ENCODE peak calls at places on chromosomes 3 and 15, in five cellular contexts. C, K, V, O and L are unnamed samples.

GRCh38 chr3:146507331-146508120 is 36.9 kb downstream of the PLSCR1 start:
- DNase-seq in C (peak; percentile 46), K (no peak), V (no peak), O (no peak), L (no peak)

GRCh38 chr3:85567074-85567676 is 608.4 kb downstream of the CADM2 start:
- DNase-seq in C (peak; percentile 69), K (peak; percentile 24), V (peak; percentile 38), O (peak; percentile 29), L (no peak)

GRCh38 chr15:72781621-72782020 is 1.9 kb downstream of the ADPGK start:
- DNase-seq in C (no peak), K (no peak), V (no peak), O (no peak), L (no peak)

GRCh38 chr15:85607842-85608241 is 186.9 kb downstream of the KLHL25 start:
- DNase-seq in C (no peak), K (no peak), V (no peak), O (peak; percentile 93), L (no peak)

GRCh38 chr3:156743859-156744258 is 69.5 kb downstream of the TIPARP start:
- DNase-seq in C (no peak), K (no peak), V (no peak), O (no peak), L (no peak)

GRCh38 chr15:23403550-23403949 is 43.5 kb downstream of the GOLGA6L2 start:
- DNase-seq in C (no peak), K (no peak), V (no peak), O (no peak), L (no peak)

GRCh38 chr15:51687565-51687964 is 6.3 kb downstream of the SCG3 start:
- DNase-seq in C (no peak), K (no peak), V (no peak), O (no peak), L (no peak)

GRCh38 chr3:58665410-58665809 is 1.2 kb downstream of the FAM3D start:
- DNase-seq in C (no peak), K (no peak), V (no peak), O (peak; percentile 7), L (no peak)

GRCh38 chr3:190862209-190863118 is at the start of gene GMNC:
- DNase-seq in C (peak; percentile 2), K (peak; percentile 51), V (peak; percentile 38), O (peak; percentile 48), L (no peak)

GRCh38 chr3:49353022-49353421 is 5.1 kb downstream of the GPX1 start:
- DNase-seq in C (no peak), K (no peak), V (no peak), O (no peak), L (no peak)

GRCh38 chr3:17605032-17605431 is 137.4 kb downstream of the TBC1D5 start:
- DNase-seq in C (no peak), K (no peak), V (peak; percentile 7), O (peak; percentile 90), L (no peak)

GRCh38 chr3:167030059-167030458 is 350.0 kb downstream of the ZBBX start:
- DNase-seq in C (no peak), K (no peak), V (no peak), O (no peak), L (no peak)

GRCh38 chr15:67931861-67932260 is 92.0 kb upstream of the RNU6-1 start:
- DNase-seq in C (peak; percentile 40), K (no peak), V (no peak), O (no peak), L (no peak)

GRCh38 chr3:179666436-179667035 is 13.7 kb downstream of the USP13 start:
- DNase-seq in C (no peak), K (peak; percentile 64), V (no peak), O (no peak), L (no peak)

GRCh38 chr3:185789891-185790830 is 34.7 kb downstream of the IGF2BP2 start:
- DNase-seq in C (no peak), K (no peak), V (no peak), O (peak; percentile 33), L (no peak)

GRCh38 chr15:40500584-40501330 is 30.0 kb downstream of the CHST14 start:
- DNase-seq in C (no peak), K (no peak), V (no peak), O (peak; percentile 66), L (no peak)

GRCh38 chr3:175672119-175672689 is 813.1 kb downstream of the NAALADL2 start:
- DNase-seq in C (no peak), K (peak; percentile 4), V (no peak), O (peak; percentile 63), L (no peak)

GRCh38 chr3:10653866-10654611 is 148.7 kb upstream of the ATP2B2 start:
- DNase-seq in C (no peak), K (no peak), V (no peak), O (no peak), L (no peak)

GRCh38 chr15:79083154-79083553 is 7.4 kb downstream of the RASGRF1 start:
- DNase-seq in C (no peak), K (no peak), V (no peak), O (no peak), L (no peak)

GRCh38 chr3:37031115-37031682 is 37.9 kb downstream of the MLH1 start:
- DNase-seq in C (no peak), K (no peak), V (no peak), O (peak; percentile 13), L (no peak)

GRCh38 chr3:25056-25455 is 171.5 kb upstream of the CHL1 start:
- DNase-seq in C (no peak), K (no peak), V (no peak), O (no peak), L (no peak)

GRCh38 chr15:78069052-78069414 is 8.5 kb downstream of the TBC1D2B start:
- DNase-seq in C (no peak), K (no peak), V (no peak), O (no peak), L (no peak)
- TF ChIP-seq MXI1 in C (no peak), K (no peak), V (no peak), O (no peak), L (no peak)

GRCh38 chr3:43327184-43327950 is 41.0 kb downstream of the SNRK start:
- DNase-seq in C (no peak), K (no peak), V (no peak), O (no peak), L (no peak)
- TF ChIP-seq MXI1 in C (no peak), K (no peak), V (no peak), O (no peak), L (no peak)

GRCh38 chr3:50655009-50655830 is 19.5 kb upstream of the DOCK3 start:
- DNase-seq in C (no peak), K (no peak), V (no peak), O (peak; percentile 13), L (no peak)
- TF ChIP-seq MXI1 in C (no peak), K (no peak), V (no peak), O (no peak), L (no peak)

GRCh38 chr15:89822030-89822429 is 7.4 kb upstream of the ANPEP start:
- DNase-seq in C (no peak), K (peak; percentile 17), V (no peak), O (no peak), L (peak; percentile 11)
- TF ChIP-seq MXI1 in C (no peak), K (no peak), V (no peak), O (no peak), L (no peak)

DNA sequence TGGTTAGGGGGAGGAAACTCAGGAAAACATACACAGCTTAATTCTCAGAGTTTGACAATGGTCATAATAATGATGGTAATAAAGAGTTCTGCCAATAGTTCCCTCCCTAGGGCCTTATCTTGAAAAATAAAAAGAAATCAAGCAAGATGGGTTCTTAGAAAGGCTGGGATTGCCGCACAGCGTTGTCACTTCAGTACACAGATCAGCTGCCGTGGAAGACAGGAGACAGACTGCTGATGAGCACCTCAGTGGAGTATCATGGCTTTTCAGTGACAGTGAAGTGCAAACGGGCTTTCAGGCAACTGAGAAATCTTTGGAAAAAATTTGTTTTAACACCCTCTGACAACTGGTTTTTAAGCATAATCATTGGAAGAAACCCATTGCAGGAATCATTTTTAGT is 418.7 kb downstream of the OTOL1 start:
- DNase-seq in C (no peak), K (no peak), V (no peak), O (no peak), L (no peak)
- TF ChIP-seq MXI1 in C (no peak), K (no peak), V (no peak), O (no peak), L (no peak)

GRCh38 chr15:74343127-74343796 is 24.2 kb downstream of the CYP11A1 start:
- DNase-seq in C (no peak), K (no peak), V (no peak), O (no peak), L (no peak)
- TF ChIP-seq MXI1 in C (no peak), K (no peak), V (no peak), O (no peak), L (no peak)

DNA sequence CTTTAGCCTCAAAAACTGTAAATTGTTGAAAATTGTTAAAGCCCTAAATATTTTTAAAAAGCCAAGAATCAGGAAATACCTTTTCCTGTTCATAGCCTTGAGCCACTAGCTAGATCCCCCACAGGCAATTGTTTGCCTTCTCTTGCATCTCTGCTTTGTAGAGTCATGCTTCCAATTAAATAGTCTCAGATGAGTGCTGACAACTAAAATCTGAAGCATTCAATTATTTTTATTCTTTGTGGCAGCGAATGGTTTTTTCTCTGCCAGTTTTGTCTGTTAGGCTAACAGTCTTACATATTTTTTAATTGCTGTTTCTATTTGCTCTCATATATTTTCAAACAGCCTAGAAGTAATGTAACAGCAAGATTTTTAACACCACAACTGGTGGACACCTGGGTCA is 277.1 kb upstream of the GBE1 start:
- DNase-seq in C (no peak), K (no peak), V (no peak), O (no peak), L (no peak)
- TF ChIP-seq MXI1 in C (no peak), K (no peak), V (no peak), O (no peak), L (no peak)